ENCODE peak calls at places on chromosomes 5 and 9, in six cellular contexts. R, H, P, N, C and T are unnamed samples.

GRCh38 chr9:99601506-99601905 is 220.2 kb upstream of the NR4A3 start:
- DNase-seq in H (no peak), N (peak; percentile 45), C (no peak), P (no peak), R (no peak), T (no peak)

GRCh38 chr9:97846347-97846746 is 6.7 kb upstream of the FOXE1 start:
- DNase-seq in H (no peak), N (no peak), R (no peak), P (no peak), C (no peak), T (no peak)

GRCh38 chr5:92678576-92679105 is 902.4 kb downstream of the NR2F1-AS1 start:
- DNase-seq in H (no peak), C (no peak), R (no peak), P (no peak), N (no peak), T (no peak)

GRCh38 chr9:35448511-35448910 is 41.4 kb upstream of the RUSC2 start:
- DNase-seq in P (no peak), N (no peak), H (peak; percentile 9), C (no peak), R (no peak), T (no peak)

GRCh38 chr5:6484446-6484845 is 35.8 kb downstream of the UBE2QL1 start:
- DNase-seq in P (no peak), R (no peak), H (no peak), C (no peak), N (no peak), T (no peak)

GRCh38 chr5:95808686-95809413 is 13.7 kb downstream of the GLRX start:
- DNase-seq in R (peak; percentile 84), N (peak; percentile 91), H (no peak), C (peak; percentile 89), P (peak; percentile 52), T (peak; percentile 86)

GRCh38 chr5:148443998-148444397 is 60.2 kb downstream of the FBXO38 start:
- DNase-seq in H (peak; percentile 61), R (peak; percentile 45), N (peak; percentile 28), C (peak; percentile 24), P (peak; percentile 78), T (no peak)

GRCh38 chr5:96080557-96080956 is 118.9 kb upstream of the ELL2 start:
- DNase-seq in H (peak; percentile 84), R (no peak), N (no peak), P (peak; percentile 77), C (no peak), T (no peak)

GRCh38 chr5:78235289-78235688 is 59.2 kb downstream of the AP3B1 start:
- DNase-seq in C (no peak), H (peak; percentile 26), P (peak; percentile 56), R (no peak), N (no peak), T (no peak)

GRCh38 chr5:32600057-32600622 is 14.8 kb downstream of the SUB1 start:
- DNase-seq in H (peak; percentile 92), C (no peak), N (no peak), P (peak; percentile 86), R (no peak), T (no peak)
- H3K36me3 ChIP-seq in H (peaks cover 3% of the 10 kb centered on the region), C (peaks cover 35% of the 10 kb centered on the region), N (peaks cover 100% of the 10 kb centered on the region), P (peaks cover 15% of the 10 kb centered on the region), R (peaks cover 88% of the 10 kb centered on the region), T (peaks cover 60% of the 10 kb centered on the region)

DNA sequence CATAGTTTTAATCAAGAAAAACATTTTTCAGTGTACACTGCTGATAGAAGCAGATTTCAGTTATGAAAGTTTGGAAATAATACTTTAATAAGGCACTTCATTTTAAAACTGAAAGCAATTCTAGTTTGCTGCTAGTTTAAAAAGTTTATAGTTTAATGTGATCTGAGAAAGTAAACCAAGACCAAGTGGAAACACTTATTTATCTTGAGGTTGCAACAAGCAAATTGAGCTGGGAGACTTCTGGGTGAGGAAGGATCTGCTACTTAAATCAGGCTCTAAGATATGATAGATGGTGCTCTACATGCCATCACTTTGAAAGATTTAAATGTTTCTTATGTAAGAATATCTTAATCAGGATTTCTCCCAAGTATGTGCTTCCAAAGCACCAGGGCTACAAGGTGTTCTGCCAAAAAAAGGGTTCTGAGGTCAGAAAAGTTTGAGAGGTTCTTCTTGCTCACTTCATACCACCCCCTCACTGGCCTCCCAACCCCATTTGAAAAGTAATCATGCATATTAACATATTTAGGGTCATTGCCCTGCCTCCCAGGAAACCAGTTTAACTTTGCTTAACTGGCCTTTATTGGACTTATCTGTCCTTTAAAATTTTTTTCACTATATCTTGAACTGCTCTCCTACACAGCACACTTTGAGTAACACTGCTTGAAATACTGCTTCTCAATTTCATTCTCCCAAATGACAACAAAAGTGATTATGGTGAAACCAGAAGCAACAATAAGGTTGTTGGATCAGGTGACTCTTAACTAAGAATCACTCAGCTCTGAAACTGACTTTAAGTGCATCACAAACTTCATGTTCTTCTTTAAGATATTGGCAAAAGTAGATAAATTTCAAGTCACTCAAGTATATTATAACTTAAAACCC is 15.5 kb downstream of the SLC44A1 start:
- DNase-seq in N (no peak), H (peak; percentile 9), C (no peak), P (no peak), R (no peak), T (no peak)
- H3K4me1 ChIP-seq in N (no peaks in the 10 kb centered on the region), H (no peaks in the 10 kb centered on the region), C (no peaks in the 10 kb centered on the region), P (peaks cover 8% of the 10 kb centered on the region), R (no peaks in the 10 kb centered on the region), T (no peaks in the 10 kb centered on the region)

GRCh38 chr9:123085916-123086315 is 52.4 kb downstream of the GPR21 start:
- DNase-seq in C (no peak), N (no peak), R (no peak), P (no peak), H (no peak), T (no peak)

GRCh38 chr9:123083680-123084079 is 50.2 kb downstream of the GPR21 start:
- DNase-seq in P (no peak), H (no peak), N (no peak), R (no peak), C (no peak), T (no peak)

GRCh38 chr9:123087359-123087888 is 54.0 kb downstream of the GPR21 start:
- DNase-seq in R (no peak), N (peak; percentile 65), C (no peak), H (no peak), P (no peak), T (no peak)

GRCh38 chr9:123081824-123082223 is 48.4 kb downstream of the GPR21 start:
- DNase-seq in P (peak; percentile 55), R (peak; percentile 25), N (no peak), C (no peak), H (peak; percentile 43), T (peak; percentile 11)

GRCh38 chr9:123084256-123084655 is 50.8 kb downstream of the GPR21 start:
- DNase-seq in H (no peak), N (no peak), R (no peak), C (no peak), P (no peak), T (no peak)
- H3K36me3 ChIP-seq in H (peaks cover 4% of the 10 kb centered on the region), N (peaks cover 87% of the 10 kb centered on the region), R (peaks cover 46% of the 10 kb centered on the region), C (peaks cover 10% of the 10 kb centered on the region), P (peaks cover 23% of the 10 kb centered on the region), T (peaks cover 23% of the 10 kb centered on the region)

GRCh38 chr5:139639619-139640431 is 8.3 kb upstream of the CXXC5 start:
- DNase-seq in R (no peak), C (no peak), H (no peak), N (peak; percentile 51), P (peak; percentile 53), T (no peak)

GRCh38 chr5:139636975-139637408 is 11.2 kb upstream of the CXXC5 start:
- DNase-seq in C (no peak), N (no peak), H (peak; percentile 72), P (peak; percentile 51), R (no peak), T (no peak)

GRCh38 chr5:139637438-139638089 is 10.6 kb upstream of the CXXC5 start:
- DNase-seq in N (peak; percentile 93), H (peak; percentile 84), R (peak; percentile 52), C (peak; percentile 74), P (peak; percentile 74), T (peak; percentile 55)

GRCh38 chr5:139638736-139639618 is 9.2 kb upstream of the CXXC5 start:
- DNase-seq in P (no peak), C (no peak), R (no peak), N (no peak), H (no peak), T (no peak)

GRCh38 chr5:139638090-139638735 is 9.9 kb upstream of the CXXC5 start:
- DNase-seq in H (peak; percentile 76), N (peak; percentile 92), P (peak; percentile 66), R (peak; percentile 32), C (peak; percentile 39), T (no peak)
- H3K4me1 ChIP-seq in H (peaks cover 22% of the 10 kb centered on the region), N (peaks cover 29% of the 10 kb centered on the region), P (peaks cover 23% of the 10 kb centered on the region), R (peaks cover 45% of the 10 kb centered on the region), C (peaks cover 43% of the 10 kb centered on the region), T (peaks cover 37% of the 10 kb centered on the region)

DNA sequence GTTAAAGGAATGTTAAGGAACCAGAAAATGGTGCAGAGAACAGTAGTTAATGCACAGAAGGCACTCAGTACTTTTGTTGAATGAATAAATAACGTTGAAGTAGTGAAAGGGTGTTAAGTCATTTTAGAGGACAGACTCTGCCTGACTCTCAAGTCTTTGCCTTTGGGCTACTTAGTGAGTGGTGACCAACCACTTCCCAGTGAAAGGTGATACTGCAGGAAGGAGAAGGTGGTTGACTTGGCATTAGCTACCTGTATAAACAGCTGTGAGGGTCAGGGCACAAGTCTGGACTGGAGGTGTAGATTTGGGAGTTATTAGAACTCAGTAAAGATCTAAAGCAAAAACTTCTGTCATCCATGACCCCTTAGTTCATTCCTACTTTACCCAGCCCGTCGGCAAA is 4.9 kb upstream of the SHB start:
- DNase-seq in P (no peak), H (no peak), R (no peak), N (no peak), C (no peak), T (no peak)
- H3K36me3 ChIP-seq in P (no peaks in the 10 kb centered on the region), H (no peaks in the 10 kb centered on the region), R (no peaks in the 10 kb centered on the region), N (no peaks in the 10 kb centered on the region), C (no peaks in the 10 kb centered on the region), T (no peaks in the 10 kb centered on the region)

DNA sequence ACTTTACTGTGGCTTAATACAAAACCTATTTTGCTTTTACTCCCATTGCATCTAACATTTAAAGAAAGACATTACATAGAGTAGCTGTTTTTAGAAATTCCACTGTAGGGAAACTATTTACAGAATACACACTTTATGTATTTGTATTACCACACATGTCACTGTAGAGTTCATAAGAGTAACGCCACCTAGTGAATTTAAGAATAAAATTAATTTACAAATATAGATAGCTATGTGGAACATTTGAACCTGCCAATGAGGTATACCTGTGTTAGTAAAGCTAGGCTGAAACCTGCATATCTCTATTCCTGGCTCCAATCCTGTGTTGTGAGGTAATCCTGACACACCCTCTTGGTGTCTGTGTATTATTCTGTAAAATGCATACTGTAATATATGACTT is 234.4 kb downstream of the MAST4 start:
- DNase-seq in N (no peak), P (no peak), R (no peak), C (no peak), H (peak; percentile 5), T (no peak)
- H3K4me1 ChIP-seq in N (peaks cover 9% of the 10 kb centered on the region), P (no peaks in the 10 kb centered on the region), R (peaks cover 22% of the 10 kb centered on the region), C (peaks cover 11% of the 10 kb centered on the region), H (no peaks in the 10 kb centered on the region), T (no peaks in the 10 kb centered on the region)

GRCh38 chr9:136379891-136380290 is 6.4 kb upstream of the CARD9 start:
- DNase-seq in P (no peak), R (no peak), N (no peak), H (no peak), C (no peak), T (no peak)
- H3K36me3 ChIP-seq in P (peaks cover 52% of the 10 kb centered on the region), R (peaks cover 5% of the 10 kb centered on the region), N (peaks cover 35% of the 10 kb centered on the region), H (peaks cover 30% of the 10 kb centered on the region), C (peaks cover 4% of the 10 kb centered on the region), T (no peaks in the 10 kb centered on the region)